ENCODE peak calls at places on chromosome 2, in six cellular contexts. G is small intestine; D is DND-41; L is adrenal gland; W is brain microvascular endothelial cell; I is naive thymus-derived CD4-positive, alpha-beta T cell. F is an unnamed sample. For H3K36me3, the result is how much of the 10 kb centered on the place peaks cover.

GRCh38 chr2:53028259-53028658 is 739.3 kb upstream of the CHAC2 start:
- DNase-seq in G (no peak), D (no peak), L (no peak), W (no peak), I (no peak), F (no peak)

GRCh38 chr2:203175371-203175770 is 63.4 kb upstream of the CYP20A1 start:
- DNase-seq in G (no peak), D (no peak), L (no peak), W (no peak), I (no peak), F (no peak)

GRCh38 chr2:10883880-10884529 is 27.7 kb upstream of the KCNF1 start:
- DNase-seq in G (peak), D (no peak), L (no peak), W (no peak), I (no peak), F (no peak)

GRCh38 chr2:239268082-239268481 is 132.7 kb downstream of the HDAC4 start:
- DNase-seq in G (peak), D (no peak), L (peak), W (no peak), I (no peak), F (no peak)

GRCh38 chr2:142165790-142166189 is 35.0 kb upstream of the LRP1B start:
- DNase-seq in G (no peak), D (peak), L (no peak), W (peak), I (no peak), F (peak)

GRCh38 chr2:118613742-118614141 is 233.7 kb downstream of the EN1 start:
- DNase-seq in G (peak), D (no peak), L (no peak), W (no peak), I (no peak), F (no peak)

GRCh38 chr2:42882756-42883155 is 90.4 kb upstream of the HAAO start:
- DNase-seq in G (no peak), D (no peak), L (no peak), W (no peak), I (no peak), F (no peak)

GRCh38 chr2:88342749-88343148 is 109.7 kb downstream of the FOXI3 start:
- DNase-seq in G (peak), D (peak), L (no peak), W (no peak), I (no peak), F (no peak)

GRCh38 chr2:114421781-114422180 is 20.7 kb upstream of the DPP10 start:
- DNase-seq in G (no peak), D (no peak), L (no peak), W (no peak), I (no peak), F (no peak)

GRCh38 chr2:236685361-236685760 is 115.7 kb downstream of the ACKR3 start:
- DNase-seq in G (no peak), D (no peak), L (no peak), W (no peak), I (no peak), F (no peak)

GRCh38 chr2:5691659-5692529 is at the start of gene SOX11:
- DNase-seq in G (no peak), D (no peak), L (no peak), W (peak), I (no peak), F (no peak)

GRCh38 chr2:237129625-237130263 is 44.1 kb downstream of the COPS8 start:
- DNase-seq in G (no peak), D (no peak), L (no peak), W (no peak), I (no peak), F (no peak)

GRCh38 chr2:8500124-8501054 is 181.5 kb upstream of the ID2 start:
- DNase-seq in G (peak), D (no peak), L (peak), W (no peak), I (no peak), F (no peak)

GRCh38 chr2:14930441-14930840 is 297.9 kb downstream of the LRATD1 start:
- DNase-seq in G (no peak), D (no peak), L (no peak), W (no peak), I (no peak), F (no peak)

GRCh38 chr2:242010567-242011513 is 141.3 kb downstream of the RTP5 start:
- DNase-seq in G (no peak), D (no peak), L (no peak), W (no peak), I (no peak), F (no peak)

GRCh38 chr2:30365201-30365600 is 81.8 kb upstream of the LCLAT1 start:
- DNase-seq in G (peak), D (no peak), L (no peak), W (no peak), I (no peak), F (no peak)

GRCh38 chr2:46278952-46279351 is 18.3 kb upstream of the EPAS1 start:
- DNase-seq in G (no peak), D (no peak), L (no peak), W (no peak), I (no peak), F (no peak)

GRCh38 chr2:169509955-169510354 is 453 bp downstream of the KLHL41 start:
- DNase-seq in G (no peak), D (no peak), L (no peak), W (no peak), I (no peak), F (no peak)

GRCh38 chr2:239826376-239826775 is 198.8 kb downstream of the NDUFA10 start:
- DNase-seq in G (no peak), D (no peak), L (no peak), W (no peak), I (no peak), F (no peak)

GRCh38 chr2:217551229-217551909 is 451.4 kb downstream of the TNS1 start:
- DNase-seq in G (no peak), D (no peak), L (peak), W (peak), I (no peak), F (peak)

GRCh38 chr2:38654495-38655381 is 11.2 kb upstream of the GALM start:
- DNase-seq in G (no peak), D (no peak), L (peak), W (no peak), I (no peak), F (peak)

GRCh38 chr2:204860249-204860648 is 315.0 kb downstream of the PARD3B start:
- DNase-seq in G (no peak), D (no peak), L (no peak), W (no peak), I (no peak), F (no peak)

GRCh38 chr2:79327460-79327859 is 167.9 kb upstream of the REG3A start:
- DNase-seq in G (no peak), D (no peak), L (peak), W (no peak), I (no peak), F (no peak)

GRCh38 chr2:197247083-197247482 is 63.5 kb downstream of the ANKRD44 start:
- DNase-seq in G (peak), D (no peak), L (no peak), W (no peak), I (no peak), F (no peak)

GRCh38 chr2:18473241-18473841 is 87.1 kb downstream of the RDH14 start:
- DNase-seq in G (no peak), D (no peak), L (peak), W (peak), I (no peak), F (no peak)

GRCh38 chr2:163887182-163887581 is 151.4 kb upstream of the FIGN start:
- DNase-seq in G (no peak), D (no peak), L (no peak), W (no peak), I (no peak), F (no peak)

GRCh38 chr2:78721302-78722033 is 304.0 kb upstream of the REG3G start:
- DNase-seq in G (no peak), D (no peak), L (no peak), W (no peak), I (no peak), F (no peak)

GRCh38 chr2:105606081-105606480 is 138.6 kb upstream of the NCK2 start:
- DNase-seq in G (no peak), D (no peak), L (no peak), W (no peak), I (no peak), F (peak)

GRCh38 chr2:10935953-10936942 is 24.5 kb downstream of the KCNF1 start:
- DNase-seq in G (peak), D (no peak), L (peak), W (peak), I (no peak), F (no peak)

GRCh38 chr2:27041708-27042107 is 8.9 kb downstream of the TMEM214 start:
- DNase-seq in G (no peak), D (no peak), L (peak), W (no peak), I (no peak), F (no peak)

GRCh38 chr2:27040282-27040681 is 7.5 kb downstream of the TMEM214 start:
- DNase-seq in G (no peak), D (no peak), L (no peak), W (no peak), I (no peak), F (no peak)

GRCh38 chr2:27039426-27039825 is 6.7 kb downstream of the TMEM214 start:
- DNase-seq in G (no peak), D (no peak), L (no peak), W (no peak), I (no peak), F (no peak)

GRCh38 chr2:27038631-27039339 is 6.0 kb downstream of the TMEM214 start:
- DNase-seq in G (no peak), D (no peak), L (no peak), W (no peak), I (no peak), F (no peak)

GRCh38 chr2:27039871-27040270 is 7.1 kb downstream of the TMEM214 start:
- DNase-seq in G (no peak), D (no peak), L (no peak), W (no peak), I (no peak), F (no peak)
- H3K36me3 ChIP-seq in G (under half), D (half or more), L (under half), W (half or more), I (under half), F (half or more)

DNA sequence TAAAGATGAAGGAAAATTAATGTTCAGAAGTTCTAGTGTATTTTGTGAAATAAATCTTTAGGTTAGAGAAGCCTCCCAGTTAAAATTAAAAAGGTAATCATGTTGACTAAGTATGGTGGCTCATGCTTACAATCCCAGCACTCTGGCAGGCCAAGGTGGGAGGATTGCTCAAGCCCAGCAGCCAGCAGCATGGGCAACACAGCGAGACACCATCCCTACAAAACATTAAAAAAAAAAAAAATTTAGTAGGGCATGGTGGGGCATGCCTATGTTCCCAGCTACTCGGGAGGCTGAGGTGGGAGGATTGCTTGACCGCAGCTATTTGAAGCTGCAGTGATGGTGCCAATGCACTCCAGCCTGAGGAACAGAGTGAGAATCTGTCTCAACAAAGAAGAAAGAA is 17.9 kb downstream of the XPO1 start:
- DNase-seq in G (no peak), D (no peak), L (no peak), W (no peak), I (no peak), F (no peak)
- H3K36me3 ChIP-seq in G (under half), D (half or more), L (under half), W (under half), I (under half), F (half or more)

GRCh38 chr2:36444206-36444605 is 88.6 kb downstream of the CRIM1 start:
- DNase-seq in G (no peak), D (no peak), L (no peak), W (no peak), I (no peak), F (no peak)
- H3K36me3 ChIP-seq in G (under half), D (under half), L (under half), W (half or more), I (under half), F (under half)

DNA sequence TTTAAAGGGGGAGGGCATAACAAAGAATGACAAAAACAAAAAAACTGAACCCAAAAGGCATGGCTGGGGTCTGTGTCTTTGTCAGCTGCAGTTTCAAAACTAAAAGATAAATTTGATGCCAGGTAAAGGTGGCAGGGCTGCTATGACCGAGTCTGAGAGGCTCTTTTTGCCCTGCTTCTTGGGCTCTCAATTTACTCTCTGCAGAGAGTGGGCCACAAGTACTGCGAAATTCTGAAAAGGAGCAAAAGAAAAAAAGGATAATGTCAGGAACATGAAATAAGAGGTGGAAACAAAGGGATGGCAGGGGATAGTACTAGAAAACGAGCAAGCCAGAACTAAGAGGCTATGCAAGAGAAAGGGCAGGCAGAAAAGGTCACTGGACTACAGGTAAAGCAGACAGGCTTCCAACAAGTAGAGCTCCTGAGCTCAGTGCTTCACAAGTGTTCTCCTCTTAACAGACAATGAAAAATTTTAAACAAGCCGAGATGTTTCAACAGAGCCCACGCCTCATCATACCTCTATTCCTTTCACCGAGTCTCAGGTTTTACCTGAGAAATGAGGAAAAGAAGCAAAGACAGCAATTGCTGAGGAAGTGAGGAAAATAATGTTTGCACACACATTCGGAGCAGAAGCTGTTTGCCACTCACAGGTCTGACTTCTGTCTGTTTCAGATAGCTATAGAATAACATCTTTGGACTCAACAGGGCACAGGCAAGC is 7.3 kb downstream of the IRS1 start:
- DNase-seq in G (peak), D (no peak), L (no peak), W (no peak), I (no peak), F (no peak)
- H3K36me3 ChIP-seq in G (under half), D (under half), L (under half), W (under half), I (under half), F (under half)

GRCh38 chr2:135121016-135121657 is 69.0 kb downstream of the RAB3GAP1 start:
- DNase-seq in G (peak), D (no peak), L (no peak), W (no peak), I (no peak), F (no peak)
- H3K36me3 ChIP-seq in G (under half), D (under half), L (under half), W (under half), I (under half), F (under half)

GRCh38 chr2:121351521-121352318 is 66.7 kb upstream of the TFCP2L1 start:
- DNase-seq in G (no peak), D (no peak), L (no peak), W (no peak), I (no peak), F (no peak)

GRCh38 chr2:121348128-121348740 is 63.2 kb upstream of the TFCP2L1 start:
- DNase-seq in G (no peak), D (no peak), L (no peak), W (no peak), I (no peak), F (no peak)

GRCh38 chr2:121350402-121350775 is 65.4 kb upstream of the TFCP2L1 start:
- DNase-seq in G (no peak), D (no peak), L (no peak), W (no peak), I (no peak), F (no peak)

GRCh38 chr2:121349721-121350401 is 64.9 kb upstream of the TFCP2L1 start:
- DNase-seq in G (no peak), D (no peak), L (no peak), W (no peak), I (no peak), F (no peak)

DNA sequence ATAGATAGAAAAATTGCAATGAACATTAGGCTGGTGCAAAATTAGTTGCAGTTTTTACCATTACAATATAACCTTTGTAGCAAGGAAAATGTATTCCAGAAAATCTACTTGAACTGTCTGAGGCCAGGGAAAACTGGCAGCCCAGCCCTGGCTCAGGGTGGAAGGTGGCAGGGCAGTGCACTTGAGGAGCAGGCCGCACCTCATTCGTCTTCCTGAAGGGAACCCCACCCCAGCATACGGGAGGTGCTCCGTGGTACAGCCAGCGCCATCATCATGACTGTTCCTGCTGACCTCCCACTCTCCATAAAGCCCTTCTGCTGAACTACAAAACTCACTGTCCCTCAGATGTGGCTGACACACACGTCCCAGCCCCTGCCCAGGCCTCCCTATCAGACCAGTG is 65.9 kb upstream of the TFCP2L1 start:
- DNase-seq in G (no peak), D (no peak), L (no peak), W (no peak), I (no peak), F (no peak)
- H3K36me3 ChIP-seq in G (under half), D (half or more), L (under half), W (under half), I (under half), F (under half)

GRCh38 chr2:189797902-189798301 is 13.7 kb downstream of the PMS1 start:
- DNase-seq in G (no peak), D (no peak), L (no peak), W (no peak), I (no peak), F (no peak)
- H3K36me3 ChIP-seq in G (under half), D (half or more), L (under half), W (under half), I (under half), F (half or more)

DNA sequence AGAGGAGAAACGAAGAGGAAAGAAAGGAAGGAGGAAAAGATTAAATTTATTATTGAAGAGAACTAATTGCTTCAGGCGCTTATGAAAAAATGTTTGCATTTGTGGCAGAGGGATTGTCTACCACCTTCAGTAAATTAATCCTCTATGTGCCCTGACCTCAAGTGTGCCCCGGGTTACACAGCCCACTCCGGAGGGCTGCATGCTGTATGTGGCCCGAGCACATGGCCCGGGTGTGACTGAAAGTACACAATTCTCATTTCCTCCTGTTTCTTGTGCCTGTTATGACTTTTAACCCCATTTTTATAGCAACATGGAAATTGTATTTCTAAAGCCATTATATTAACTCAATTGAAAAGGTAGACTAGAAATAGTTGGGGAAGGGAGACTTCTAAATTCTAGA is 38.8 kb downstream of the ZEB2 start:
- DNase-seq in G (no peak), D (no peak), L (no peak), W (no peak), I (no peak), F (no peak)
- H3K36me3 ChIP-seq in G (under half), D (under half), L (under half), W (under half), I (under half), F (under half)

DNA sequence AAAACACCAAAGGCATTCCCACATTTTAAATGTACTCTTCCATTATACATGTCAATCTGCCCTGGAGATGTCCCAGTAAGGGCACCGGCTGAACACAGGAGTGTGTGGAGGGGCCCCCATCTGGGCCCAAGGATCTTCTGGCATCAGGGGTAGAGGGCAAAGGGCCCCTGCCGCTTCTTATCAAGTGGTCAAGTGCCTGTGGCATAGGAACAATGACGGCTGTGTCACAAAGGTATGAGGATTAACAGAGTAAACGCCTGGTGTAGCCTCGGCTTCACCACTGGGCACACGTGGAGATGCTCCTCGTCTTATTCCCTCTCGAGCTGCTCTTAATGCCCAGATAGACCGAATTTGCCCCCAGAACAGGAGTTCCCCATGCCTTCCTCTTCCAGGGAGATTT is 169.7 kb upstream of the GLI2 start:
- DNase-seq in G (no peak), D (no peak), L (no peak), W (no peak), I (no peak), F (no peak)
- H3K36me3 ChIP-seq in G (under half), D (under half), L (under half), W (under half), I (under half), F (under half)

F was measured in HAP-1.